ENCODE peak calls at places on chromosomes 5 and 9, in six cellular contexts. G is WTC11, H is HEK293T, C is H1, U is HepG2, E is K562. J is an unnamed sample.

GRCh38 chr9:114017741-114018715 is 60.1 kb downstream of the AMBP start:
- DNase-seq in G (no peak), H (no peak), C (no peak), U (no peak), E (no peak), J (no peak)

GRCh38 chr5:171426266-171426665 is 6.8 kb downstream of the FGF18 start:
- DNase-seq in G (no peak), H (no peak), C (no peak), U (no peak), E (no peak), J (no peak)

GRCh38 chr5:42989198-42989597 is 50.9 kb downstream of the ANXA2R start:
- DNase-seq in G (no peak), H (no peak), C (no peak), U (no peak), E (no peak), J (no peak)

GRCh38 chr9:68919666-68920065 is 94.2 kb downstream of the PRKACG start:
- DNase-seq in G (no peak), H (no peak), C (no peak), U (no peak), E (no peak), J (no peak)

GRCh38 chr5:10140195-10140973 is 109.3 kb downstream of the ATPSCKMT start:
- DNase-seq in G (peak; percentile 52), H (no peak), C (no peak), U (peak; percentile 35), E (peak; percentile 34), J (peak; percentile 13)

GRCh38 chr5:55916986-55917385 is 65.8 kb downstream of the IL31RA start:
- DNase-seq in G (no peak), H (no peak), C (no peak), U (no peak), E (no peak), J (no peak)

GRCh38 chr5:145101246-145101645 is 733.9 kb downstream of the PRELID2 start:
- DNase-seq in G (no peak), H (peak; percentile 9), C (no peak), U (peak; percentile 2), E (no peak), J (peak; percentile 2)

GRCh38 chr5:50666261-50667078 is at the start of gene PARP8:
- DNase-seq in G (peak; percentile 66), H (peak; percentile 31), C (no peak), U (no peak), E (no peak), J (no peak)

GRCh38 chr5:168177831-168178450 is 113.5 kb upstream of the WWC1 start:
- DNase-seq in G (peak; percentile 36), H (peak; percentile 31), C (no peak), U (no peak), E (no peak), J (no peak)

GRCh38 chr5:98581416-98581999 is 192.0 kb upstream of the RGMB start:
- DNase-seq in G (no peak), H (no peak), C (no peak), U (no peak), E (no peak), J (no peak)

GRCh38 chr5:38104497-38105230 is 153.7 kb upstream of the EGFLAM start:
- DNase-seq in G (peak; percentile 38), H (no peak), C (peak; percentile 84), U (peak; percentile 99), E (no peak), J (no peak)

GRCh38 chr5:114185274-114185673 is 176.6 kb upstream of the KCNN2 start:
- DNase-seq in G (peak; percentile 29), H (no peak), C (no peak), U (no peak), E (no peak), J (no peak)

GRCh38 chr9:105608685-105609598 is 51.0 kb downstream of the FKTN start:
- DNase-seq in G (no peak), H (peak; percentile 21), C (no peak), U (peak; percentile 50), E (peak; percentile 50), J (peak; percentile 48)

GRCh38 chr9:124780060-124780756 is 3.3 kb downstream of the OLFML2A start:
- DNase-seq in G (peak; percentile 14), H (no peak), C (no peak), U (no peak), E (no peak), J (no peak)

GRCh38 chr5:158268286-158268685 is 409.3 kb upstream of the CLINT1 start:
- DNase-seq in G (no peak), H (no peak), C (no peak), U (no peak), E (no peak), J (no peak)

GRCh38 chr5:6480133-6481051 is 31.7 kb downstream of the UBE2QL1 start:
- DNase-seq in G (peak; percentile 24), H (no peak), C (no peak), U (no peak), E (peak; percentile 38), J (no peak)

DNA sequence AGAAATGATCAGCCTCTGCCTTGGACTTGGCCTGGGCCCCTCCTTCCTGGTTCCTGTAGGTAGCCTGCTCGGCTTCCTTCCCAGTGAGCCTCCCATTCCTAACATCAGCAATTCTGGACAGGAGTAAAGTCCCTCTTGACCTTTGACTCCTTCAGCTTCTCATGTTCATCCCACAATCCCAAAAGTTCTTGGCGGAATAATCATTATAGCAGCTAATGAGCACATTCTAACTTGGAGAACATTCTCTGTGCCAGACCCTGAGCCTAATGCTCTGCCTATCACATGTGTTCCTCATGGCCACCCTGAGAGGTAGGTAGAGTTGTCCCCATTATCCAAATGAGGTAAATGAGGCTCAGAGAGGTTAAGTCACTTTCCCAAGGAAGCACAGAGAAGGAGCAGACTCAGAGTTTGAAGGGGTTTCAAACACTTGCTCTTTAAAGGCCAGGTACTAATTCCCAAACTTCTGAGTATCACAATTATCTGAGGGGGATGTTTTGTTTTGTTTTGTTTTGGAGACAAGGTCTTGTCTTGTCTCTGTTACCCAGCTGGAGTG is 21.2 kb downstream of the SWI5 start:
- DNase-seq in G (no peak), H (no peak), C (no peak), U (no peak), E (no peak), J (no peak)
- TF ChIP-seq SP1 in G (no peak), H (no peak), C (no peak), U (no peak), E (no peak), J (no peak)

DNA sequence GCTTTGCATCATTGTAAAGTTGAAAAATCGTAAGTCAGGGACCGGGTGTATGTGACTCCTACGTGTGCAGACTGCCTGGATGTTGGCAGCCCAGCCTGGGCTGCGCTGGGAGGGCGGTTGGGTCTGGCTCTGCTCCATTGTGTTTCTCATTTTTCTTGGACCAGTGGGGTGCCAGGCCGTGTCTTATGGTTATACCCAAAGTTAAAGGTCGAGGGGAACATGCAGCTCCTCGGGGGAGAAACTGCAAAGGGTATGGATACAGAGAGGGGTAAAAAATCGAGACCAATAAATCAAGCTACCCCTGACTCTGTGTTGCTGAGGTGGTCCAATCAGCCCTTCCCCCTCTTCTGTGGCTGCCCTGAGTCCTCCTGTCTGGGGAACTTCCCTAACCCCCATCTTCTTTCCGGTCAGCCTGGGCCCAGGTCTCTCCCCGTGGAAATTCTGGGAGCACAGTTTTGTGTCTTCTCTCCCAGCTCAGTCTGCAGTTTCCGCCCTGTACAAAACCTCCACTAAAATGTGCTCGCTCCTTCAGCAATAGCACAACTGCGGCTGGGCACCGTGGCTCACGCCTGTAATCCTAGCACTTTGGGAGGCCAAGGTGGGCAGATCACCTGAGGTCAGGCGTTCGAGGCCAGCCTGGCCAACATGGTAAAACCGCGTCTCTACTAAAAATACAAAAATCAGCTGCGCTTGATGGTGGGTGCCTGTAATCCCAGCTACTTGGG is 34.1 kb upstream of the UNC5A start:
- DNase-seq in G (no peak), H (no peak), C (no peak), U (no peak), E (no peak), J (no peak)
- TF ChIP-seq SP1 in G (no peak), H (no peak), C (no peak), U (no peak), E (no peak), J (no peak)

GRCh38 chr5:172901012-172901780 is 58.0 kb upstream of the RPL26L1 start:
- DNase-seq in G (no peak), H (peak; percentile 66), C (no peak), U (peak; percentile 22), E (peak; percentile 88), J (no peak)

GRCh38 chr5:172901788-172902496 is 57.3 kb upstream of the RPL26L1 start:
- DNase-seq in G (no peak), H (no peak), C (no peak), U (no peak), E (no peak), J (no peak)

GRCh38 chr5:172898513-172899369 is 60.5 kb upstream of the RPL26L1 start:
- DNase-seq in G (no peak), H (no peak), C (no peak), U (no peak), E (no peak), J (no peak)

GRCh38 chr5:172897691-172898512 is 61.3 kb upstream of the RPL26L1 start:
- DNase-seq in G (no peak), H (no peak), C (no peak), U (no peak), E (no peak), J (no peak)

GRCh38 chr5:172899436-172899835 is 59.8 kb upstream of the RPL26L1 start:
- DNase-seq in G (no peak), H (no peak), C (no peak), U (no peak), E (no peak), J (no peak)
- TF ChIP-seq SP1 in G (no peak), H (no peak), C (no peak), U (no peak), E (no peak), J (no peak)

DNA sequence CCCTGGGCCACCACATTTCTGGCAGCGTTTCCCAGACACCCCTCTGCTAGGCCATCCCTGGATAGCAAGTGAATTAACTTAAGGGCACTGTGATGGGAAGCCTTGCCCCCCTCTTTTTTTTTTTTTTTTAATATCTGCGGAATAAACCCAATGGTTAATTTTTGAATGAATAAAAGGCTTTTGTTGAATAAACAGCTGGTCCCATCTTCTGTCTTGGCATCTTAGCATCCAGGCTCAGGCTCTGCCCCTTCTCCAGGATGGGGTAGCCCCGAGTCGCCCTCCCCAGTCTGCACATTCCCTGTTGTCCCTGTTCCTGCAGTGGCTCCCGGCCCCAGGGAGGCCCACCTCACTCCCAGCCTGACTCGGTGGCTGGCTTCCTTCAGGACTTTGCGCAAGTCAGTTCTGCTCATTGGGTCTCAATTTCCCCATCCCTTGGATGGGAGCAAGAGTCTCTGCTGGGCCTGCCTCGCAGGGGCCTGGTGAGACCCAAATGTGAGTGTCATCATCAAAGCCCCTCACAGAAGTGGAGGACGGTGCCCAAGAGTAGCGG is 29.0 kb upstream of the HMCN2 start:
- DNase-seq in G (no peak), H (no peak), C (no peak), U (no peak), E (no peak), J (no peak)
- TF ChIP-seq SP1 in G (no peak), H (no peak), C (no peak), U (no peak), E (no peak), J (no peak)

GRCh38 chr5:77431286-77431685 is 60.8 kb downstream of the WDR41 start:
- DNase-seq in G (no peak), H (no peak), C (no peak), U (no peak), E (no peak), J (no peak)

GRCh38 chr5:77431719-77432118 is 60.4 kb downstream of the WDR41 start:
- DNase-seq in G (no peak), H (no peak), C (no peak), U (no peak), E (no peak), J (no peak)

GRCh38 chr5:77438057-77438456 is 54.1 kb downstream of the WDR41 start:
- DNase-seq in G (no peak), H (no peak), C (no peak), U (no peak), E (no peak), J (no peak)

GRCh38 chr5:77437194-77437593 is 54.9 kb downstream of the WDR41 start:
- DNase-seq in G (no peak), H (no peak), C (no peak), U (peak; percentile 18), E (no peak), J (peak; percentile 1)
- TF ChIP-seq SP1 in G (no peak), H (no peak), C (no peak), U (no peak), E (no peak), J (no peak)